ENCODE peak calls at places on chromosomes 16 and 17, in six cellular contexts. Z is activated CD8-positive, alpha-beta T cell treated with anti-CD3 and anti-CD28 coated beads for 36 hours; L is GOT3; P is OCI-M1; Y is neural crest cell; C is D341Med. F is an unnamed sample.
A peak's percentile ranks its signal among the peaks of the same experiment; 100 is the strongest.

GRCh38 chr16:85136705-85137322 is 24.5 kb upstream of the CIBAR2 start:
- DNase-seq in Z (no peak), L (no peak), P (no peak), Y (no peak), C (no peak), F (no peak)

GRCh38 chr16:80231888-80232287 is 308.9 kb upstream of the DYNLRB2 start:
- DNase-seq in Z (peak; percentile 33), L (peak; percentile 4), P (no peak), Y (no peak), C (no peak), F (no peak)

GRCh38 chr16:90018297-90019200 is 707 bp downstream of the DBNDD1 start:
- DNase-seq in Z (no peak), L (no peak), P (no peak), Y (no peak), C (peak; percentile 66), F (no peak)

GRCh38 chr16:31094088-31094423 is 541 bp downstream of the VKORC1 start:
- DNase-seq in Z (no peak), L (no peak), P (peak; percentile 55), Y (no peak), C (peak; percentile 53), F (no peak)

GRCh38 chr17:60079401-60079861 is 710 bp upstream of the HEATR6 start:
- DNase-seq in Z (no peak), L (no peak), P (peak; percentile 51), Y (no peak), C (no peak), F (no peak)

GRCh38 chr16:79271583-79271982 is 329.0 kb downstream of the MAF start:
- DNase-seq in Z (no peak), L (no peak), P (no peak), Y (no peak), C (no peak), F (no peak)

GRCh38 chr17:1109606-1110523 is 69.9 kb downstream of the ABR start:
- DNase-seq in Z (peak; percentile 67), L (no peak), P (peak; percentile 49), Y (peak; percentile 59), C (no peak), F (peak; percentile 39)

GRCh38 chr17:19010729-19011505 is 6.4 kb upstream of the FAM83G start:
- DNase-seq in Z (no peak), L (no peak), P (no peak), Y (no peak), C (no peak), F (no peak)

GRCh38 chr17:15143524-15143923 is 121.6 kb downstream of the PMP22 start:
- DNase-seq in Z (no peak), L (no peak), P (no peak), Y (no peak), C (no peak), F (no peak)

GRCh38 chr17:72587156-72587555 is 466.3 kb downstream of the SOX9 start:
- DNase-seq in Z (no peak), L (no peak), P (no peak), Y (no peak), C (no peak), F (no peak)

GRCh38 chr16:21986692-21987246 is 14.1 kb downstream of the PDZD9 start:
- DNase-seq in Z (no peak), L (no peak), P (no peak), Y (no peak), C (no peak), F (no peak)

GRCh38 chr17:74126959-74127358 is 76.5 kb upstream of the RPL38 start:
- DNase-seq in Z (no peak), L (no peak), P (no peak), Y (no peak), C (no peak), F (no peak)

GRCh38 chr17:78613423-78613822 is 36.2 kb upstream of the DNAH17 start:
- DNase-seq in Z (no peak), L (no peak), P (no peak), Y (no peak), C (no peak), F (no peak)

GRCh38 chr17:40553694-40554534 is 11.4 kb downstream of the CCR7 start:
- DNase-seq in Z (peak; percentile 60), L (no peak), P (peak; percentile 96), Y (no peak), C (peak; percentile 34), F (no peak)

GRCh38 chr16:15639061-15639568 is 3.8 kb downstream of the MARF1 start:
- DNase-seq in Z (peak; percentile 51), L (no peak), P (no peak), Y (no peak), C (no peak), F (no peak)

GRCh38 chr17:56870163-56870651 is 36.3 kb downstream of the DGKE start:
- DNase-seq in Z (peak; percentile 21), L (no peak), P (no peak), Y (no peak), C (no peak), F (no peak)

GRCh38 chr17:29005936-29006438 is at the start of gene SEZ6:
- DNase-seq in Z (peak; percentile 77), L (peak; percentile 11), P (peak; percentile 88), Y (peak; percentile 88), C (peak; percentile 98), F (peak; percentile 49)

GRCh38 chr16:689175-689897 is 862 bp downstream of the WDR24 start:
- DNase-seq in Z (no peak), L (no peak), P (no peak), Y (no peak), C (no peak), F (no peak)

GRCh38 chr17:77142689-77143088 is 1.9 kb downstream of the SEC14L1 start:
- DNase-seq in Z (no peak), L (no peak), P (no peak), Y (no peak), C (no peak), F (no peak)

GRCh38 chr17:63543822-63544420 is 6.4 kb upstream of the DCAF7 start:
- DNase-seq in Z (no peak), L (no peak), P (no peak), Y (no peak), C (peak; percentile 24), F (no peak)

GRCh38 chr17:59427996-59428395 is 96.5 kb downstream of the YPEL2 start:
- DNase-seq in Z (no peak), L (no peak), P (no peak), Y (no peak), C (no peak), F (no peak)

GRCh38 chr17:58270476-58271290 is 10.1 kb downstream of the MPO start:
- DNase-seq in Z (no peak), L (no peak), P (no peak), Y (no peak), C (peak; percentile 39), F (no peak)

GRCh38 chr16:85396879-85397871 is 215.9 kb upstream of the GSE1 start:
- DNase-seq in Z (peak; percentile 30), L (no peak), P (no peak), Y (no peak), C (peak; percentile 60), F (no peak)

GRCh38 chr17:39621523-39622379 is 5.0 kb upstream of the PPP1R1B start:
- DNase-seq in Z (peak; percentile 92), L (peak; percentile 71), P (peak; percentile 91), Y (peak; percentile 98), C (peak; percentile 88), F (peak; percentile 88)

GRCh38 chr17:2101448-2102257 is 46.8 kb downstream of the HIC1 start:
- DNase-seq in Z (peak; percentile 79), L (no peak), P (peak; percentile 49), Y (no peak), C (no peak), F (peak; percentile 57)

GRCh38 chr16:46743232-46743719 is 4.9 kb downstream of the MYLK3 start:
- DNase-seq in Z (peak; percentile 7), L (no peak), P (peak; percentile 51), Y (no peak), C (no peak), F (no peak)

F was measured in activated gamma-delta T cell treated with Interleukin-2 at 50 U/mL for 16 hours.